ENCODE peak calls at places on chromosomes 13 and 19, in seven cellular contexts. D, K, G, E, X, I and A are unnamed samples.

GRCh38 chr13:80235559-80236296 is 105.2 kb downstream of the SPRY2 start:
- DNase-seq in D (no peak), K (no peak), G (no peak), E (no peak), X (no peak), I (no peak), A (no peak)

GRCh38 chr19:50500753-50501151 is 10.2 kb downstream of the JOSD2 start:
- DNase-seq in D (no peak), K (no peak), G (no peak), E (no peak), X (no peak), I (no peak), A (no peak)

GRCh38 chr13:49399801-49400472 is 43.9 kb downstream of the CAB39L start:
- DNase-seq in D (no peak), K (no peak), G (no peak), E (no peak), X (no peak), I (no peak), A (no peak)

GRCh38 chr19:39502640-39503417 is 4.1 kb downstream of the DLL3 start:
- DNase-seq in D (no peak), K (peak), G (peak), E (no peak), X (peak), I (no peak), A (no peak)

GRCh38 chr13:99498304-99499161 is 2.7 kb upstream of the TM9SF2 start:
- DNase-seq in D (peak), K (peak), G (peak), E (peak), X (peak), I (peak), A (peak)

GRCh38 chr13:97567510-97568243 is 133.7 kb downstream of the RAP2A start:
- DNase-seq in D (peak), K (peak), G (no peak), E (no peak), X (no peak), I (no peak), A (no peak)

GRCh38 chr13:54859827-54860226 is 1831.2 kb downstream of the OLFM4 start:
- DNase-seq in D (no peak), K (no peak), G (no peak), E (no peak), X (no peak), I (no peak), A (no peak)

GRCh38 chr19:55536366-55536765 is 567 bp downstream of the SBK2 start:
- DNase-seq in D (no peak), K (no peak), G (no peak), E (no peak), X (no peak), I (no peak), A (no peak)

GRCh38 chr19:1173845-1174809 is at the start of gene SBNO2:
- DNase-seq in D (peak), K (peak), G (peak), E (peak), X (peak), I (peak), A (peak)

GRCh38 chr19:39733841-39734240 is 4.0 kb downstream of the CLC start:
- DNase-seq in D (no peak), K (no peak), G (no peak), E (no peak), X (no peak), I (no peak), A (no peak)

GRCh38 chr13:101423872-101424271 is 7.6 kb upstream of the NALCN start:
- DNase-seq in D (no peak), K (no peak), G (no peak), E (no peak), X (no peak), I (no peak), A (no peak)

GRCh38 chr13:30529085-30529815 is 63.5 kb upstream of the HMGB1 start:
- DNase-seq in D (no peak), K (no peak), G (no peak), E (no peak), X (no peak), I (no peak), A (no peak)

GRCh38 chr13:30676672-30677071 is 58.7 kb upstream of the ALOX5AP start:
- DNase-seq in D (no peak), K (no peak), G (no peak), E (peak), X (no peak), I (no peak), A (no peak)

GRCh38 chr19:38596057-38596981 is 21.4 kb downstream of the MAP4K1 start:
- DNase-seq in D (no peak), K (peak), G (no peak), E (peak), X (no peak), I (peak), A (no peak)

GRCh38 chr19:7870571-7871279 is 3.5 kb downstream of the PRR36 start:
- DNase-seq in D (no peak), K (peak), G (no peak), E (peak), X (peak), I (no peak), A (no peak)

GRCh38 chr13:27919934-27920676 is at the start of gene PDX1:
- DNase-seq in D (no peak), K (peak), G (no peak), E (peak), X (no peak), I (no peak), A (no peak)

GRCh38 chr19:31149306-31149975 is 199.8 kb downstream of the TSHZ3 start:
- DNase-seq in D (no peak), K (no peak), G (no peak), E (no peak), X (no peak), I (no peak), A (no peak)

GRCh38 chr13:106573855-106574254 is 5.9 kb upstream of the ARGLU1 start:
- DNase-seq in D (peak), K (peak), G (no peak), E (no peak), X (peak), I (no peak), A (no peak)

GRCh38 chr13:29800687-29801086 is 49.7 kb downstream of the UBL3 start:
- DNase-seq in D (no peak), K (no peak), G (no peak), E (no peak), X (no peak), I (no peak), A (no peak)

GRCh38 chr19:1910169-1910568 is 5.0 kb downstream of the ADAT3 start:
- DNase-seq in D (no peak), K (no peak), G (no peak), E (no peak), X (no peak), I (no peak), A (no peak)

GRCh38 chr13:51041710-51042109 is 69.4 kb downstream of the C13orf42 start:
- DNase-seq in D (no peak), K (no peak), G (no peak), E (no peak), X (no peak), I (no peak), A (no peak)

GRCh38 chr19:33346665-33347064 is 26.8 kb upstream of the CEBPG start:
- DNase-seq in D (no peak), K (no peak), G (no peak), E (no peak), X (no peak), I (no peak), A (no peak)

GRCh38 chr19:49555600-49556411 is 24.6 kb downstream of the NOSIP start:
- DNase-seq in D (no peak), K (peak), G (peak), E (peak), X (peak), I (no peak), A (no peak)

GRCh38 chr19:13692096-13692495 is 72.2 kb upstream of the MRI1 start:
- DNase-seq in D (no peak), K (no peak), G (no peak), E (peak), X (no peak), I (no peak), A (no peak)

GRCh38 chr19:47176627-47177090 is 46.0 kb downstream of the SAE1 start:
- DNase-seq in D (no peak), K (no peak), G (peak), E (no peak), X (no peak), I (no peak), A (no peak)

GRCh38 chr19:55289117-55289796 is 5.5 kb downstream of the BRSK1 start:
- DNase-seq in D (no peak), K (no peak), G (no peak), E (peak), X (no peak), I (no peak), A (no peak)

GRCh38 chr19:31127132-31127967 is 221.9 kb downstream of the TSHZ3 start:
- DNase-seq in D (no peak), K (peak), G (no peak), E (peak), X (peak), I (no peak), A (no peak)

GRCh38 chr13:96821381-96821780 is 172.9 kb downstream of the OXGR1 start:
- DNase-seq in D (no peak), K (no peak), G (no peak), E (no peak), X (no peak), I (no peak), A (no peak)

GRCh38 chr13:95497307-95497943 is 55.1 kb upstream of the CLDN10 start:
- DNase-seq in D (no peak), K (no peak), G (no peak), E (no peak), X (no peak), I (no peak), A (no peak)